ENCODE peak calls at places on chromosomes 2 and 18, in six cellular contexts. C is heart right ventricle, V is Peyer's patch, D is GM12878, O is mucosa of descending colon, U is RWPE2. X is an unnamed sample. For H3K9me3 and H3K36me3, the result is how much of the 10 kb centered on the place peaks cover.

GRCh38 chr2:21427606-21428005 is 303.8 kb downstream of the TDRD15 start:
- DNase-seq in C (no peak), V (no peak), D (no peak), O (no peak), U (no peak), X (no peak)

GRCh38 chr2:23976883-23977282 is 33.0 kb upstream of the MFSD2B start:
- DNase-seq in C (no peak), V (no peak), D (no peak), O (no peak), U (no peak), X (no peak)

GRCh38 chr2:203590496-203590895 is 55.4 kb upstream of the RAPH1 start:
- DNase-seq in C (no peak), V (no peak), D (no peak), O (no peak), U (no peak), X (no peak)

GRCh38 chr2:233706720-233707119 is 6.0 kb upstream of the UGT1A5 start:
- DNase-seq in C (no peak), V (no peak), D (no peak), O (no peak), U (no peak), X (no peak)

GRCh38 chr2:188512456-188512855 is 220.8 kb downstream of the GULP1 start:
- DNase-seq in C (no peak), V (no peak), D (no peak), O (no peak), U (no peak), X (no peak)

GRCh38 chr18:37565138-37565984 is at the start of gene CELF4:
- DNase-seq in C (no peak), V (no peak), D (no peak), O (no peak), U (no peak), X (no peak)

GRCh38 chr2:119316066-119316465 is 50.6 kb downstream of the C2orf76 start:
- DNase-seq in C (no peak), V (no peak), D (no peak), O (no peak), U (no peak), X (no peak)

GRCh38 chr18:61900504-61901281 is 7.9 kb upstream of the RNF152 start:
- DNase-seq in C (no peak), V (no peak), D (no peak), O (no peak), U (no peak), X (no peak)

GRCh38 chr2:31337860-31338259 is 76.7 kb downstream of the XDH start:
- DNase-seq in C (no peak), V (no peak), D (no peak), O (no peak), U (no peak), X (no peak)

GRCh38 chr18:64273724-64274123 is 124.8 kb upstream of the LINC00305 start:
- DNase-seq in C (no peak), V (no peak), D (no peak), O (no peak), U (no peak), X (no peak)

GRCh38 chr18:64271975-64272659 is 123.2 kb upstream of the LINC00305 start:
- DNase-seq in C (no peak), V (no peak), D (no peak), O (no peak), U (no peak), X (no peak)

GRCh38 chr18:64275593-64276309 is 126.9 kb upstream of the LINC00305 start:
- DNase-seq in C (no peak), V (no peak), D (no peak), O (no peak), U (no peak), X (no peak)

GRCh38 chr18:64276736-64277135 is 127.8 kb upstream of the LINC00305 start:
- DNase-seq in C (peak), V (no peak), D (no peak), O (no peak), U (no peak), X (no peak)

GRCh38 chr18:64271264-64271663 is 122.4 kb upstream of the LINC00305 start:
- DNase-seq in C (no peak), V (no peak), D (no peak), O (peak), U (no peak), X (no peak)
- H3K9me3 ChIP-seq in C (under half), V (under half), D (under half), O (under half), U (under half), X (under half)

DNA sequence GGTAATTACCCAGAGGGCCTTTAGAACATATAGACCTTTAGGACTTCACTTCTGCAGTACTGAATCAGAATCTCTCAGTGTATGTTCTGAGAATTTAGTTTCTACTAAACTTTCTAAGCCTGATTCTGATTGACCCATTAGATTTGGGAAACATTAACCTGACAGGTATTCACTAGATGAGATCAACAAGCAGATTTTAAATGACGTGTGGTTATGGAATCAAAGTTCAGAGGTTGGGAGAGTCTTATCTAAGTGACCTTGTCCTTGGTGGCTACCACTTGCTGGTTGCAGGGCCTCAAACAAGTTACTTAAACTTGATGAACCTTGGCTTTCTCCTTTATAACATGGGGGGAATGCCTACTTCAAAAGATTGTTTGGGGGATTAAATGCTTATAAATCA is 198.7 kb downstream of the PDE11A start:
- DNase-seq in C (no peak), V (no peak), D (no peak), O (no peak), U (no peak), X (no peak)
- H3K36me3 ChIP-seq in C (under half), V (under half), D (under half), O (under half), U (under half), X (under half)

GRCh38 chr2:39359453-39360038 is 77.5 kb downstream of the MAP4K3 start:
- DNase-seq in C (no peak), V (no peak), D (no peak), O (no peak), U (no peak), X (no peak)
- H3K9me3 ChIP-seq in C (under half), V (under half), D (under half), O (under half), U (under half), X (under half)

GRCh38 chr2:131122496-131122895 is 17.4 kb downstream of the PLEKHB2 start:
- DNase-seq in C (no peak), V (no peak), D (no peak), O (no peak), U (no peak), X (no peak)
- H3K36me3 ChIP-seq in C (under half), V (half or more), D (under half), O (under half), U (under half), X (under half)

GRCh38 chr2:240780023-240780831 is 39.8 kb downstream of the KIF1A start:
- DNase-seq in C (no peak), V (no peak), D (no peak), O (no peak), U (no peak), X (no peak)

GRCh38 chr2:240783819-240784621 is 36.0 kb downstream of the KIF1A start:
- DNase-seq in C (no peak), V (no peak), D (no peak), O (no peak), U (peak), X (no peak)

GRCh38 chr2:240781471-240782220 is 38.4 kb downstream of the KIF1A start:
- DNase-seq in C (no peak), V (no peak), D (no peak), O (no peak), U (no peak), X (no peak)

GRCh38 chr2:240782886-240783818 is 36.9 kb downstream of the KIF1A start:
- DNase-seq in C (no peak), V (no peak), D (no peak), O (peak), U (peak), X (no peak)

DNA sequence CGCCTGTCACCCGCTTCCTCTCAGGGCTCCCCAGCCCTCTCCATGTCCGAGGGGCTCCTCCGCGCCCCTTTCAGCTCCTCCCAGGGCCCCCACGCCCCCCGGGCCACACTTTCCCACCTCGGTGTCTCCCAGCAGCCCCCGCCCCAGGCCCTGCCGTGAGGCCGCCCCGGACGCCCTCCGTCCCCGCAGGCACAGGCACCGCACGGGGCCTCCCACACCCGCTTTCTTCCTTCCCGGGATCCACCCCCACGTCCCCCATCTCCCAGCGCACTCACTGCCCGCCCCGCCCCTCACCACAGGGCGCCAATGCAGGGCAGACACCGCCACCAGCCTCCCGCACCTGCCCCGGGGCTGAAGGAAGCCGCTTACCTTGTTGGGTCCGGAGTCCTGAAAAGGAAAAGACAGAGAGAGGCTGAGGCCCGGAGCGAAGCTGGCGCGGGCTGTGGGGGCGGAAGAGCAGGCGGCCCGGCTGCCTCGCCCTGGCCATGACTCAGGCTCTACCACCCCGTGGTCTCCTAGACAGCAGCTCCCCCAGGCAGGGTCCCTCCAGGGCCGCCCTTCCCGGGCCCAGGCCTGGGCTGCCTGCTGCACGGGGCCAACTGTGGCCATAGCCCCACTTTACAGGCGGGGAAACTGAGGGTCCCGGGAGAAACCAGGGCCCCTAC is 37.7 kb downstream of the KIF1A start:
- DNase-seq in C (no peak), V (no peak), D (no peak), O (no peak), U (no peak), X (no peak)
- H3K9me3 ChIP-seq in C (under half), V (under half), D (under half), O (under half), U (under half), X (under half)

DNA sequence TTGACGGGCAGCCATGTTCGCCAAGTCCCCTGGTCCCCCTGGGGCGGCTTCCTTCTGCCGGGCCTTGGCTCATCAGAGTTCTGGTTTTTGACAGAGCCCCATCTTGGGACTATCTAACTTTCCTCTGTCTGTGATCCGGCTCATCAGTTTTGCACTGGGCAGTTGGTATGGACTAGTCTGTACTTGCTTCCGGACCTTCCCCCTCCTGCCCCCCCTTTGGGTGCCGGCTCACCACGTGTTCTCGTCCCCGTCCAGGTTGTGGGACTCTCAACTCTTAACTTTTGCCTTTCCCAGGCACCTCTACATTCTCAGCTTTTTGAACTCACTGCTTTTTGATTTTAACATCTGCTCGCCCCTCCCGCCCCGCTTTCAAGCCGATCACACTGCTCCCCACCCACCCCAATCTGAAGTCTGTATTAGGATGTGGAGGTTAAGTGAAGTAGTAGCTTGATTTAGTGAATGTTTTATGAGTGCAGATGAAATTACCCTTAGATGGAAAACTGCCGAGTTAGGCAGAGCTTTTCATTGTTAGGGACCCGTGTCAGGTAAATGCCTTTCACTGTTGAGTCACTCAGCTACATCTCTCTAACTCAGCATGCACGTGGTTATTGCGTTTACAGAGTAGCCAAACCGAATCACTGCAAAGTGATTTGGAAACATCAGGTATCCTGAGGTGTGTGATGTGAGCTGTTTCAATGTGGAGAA is 874 bp downstream of the WDR43 start:
- DNase-seq in C (peak), V (no peak), D (no peak), O (peak), U (no peak), X (no peak)
- H3K36me3 ChIP-seq in C (under half), V (under half), D (under half), O (under half), U (under half), X (under half)